ENCODE peak calls at places on chromosomes 16 and 17, in five cellular contexts. One of them, this sample, is unnamed.
A peak's percentile ranks its signal among the peaks of the same experiment; 100 is the strongest.

GRCh38 chr17:63613663-63614062 is 8.6 kb upstream of the MAP3K3 start:
- DNase-seq in activated CD4-positive, alpha-beta T cell treated with anti-CD3 and anti-CD28 coated beads, Interleukin-2, amount 50 U/mL, for 1 hour: no peak
- DNase-seq in activated naive CD4-positive, alpha-beta T cell treated with Interleukin-2 at 50 U/mL for 16 hours: no peak
- DNase-seq in B cell: no peak
- DNase-seq in Kasumi-1: no peak
- DNase-seq in this sample: no peak

GRCh38 chr16:78396673-78397072 is 297.2 kb downstream of the WWOX start:
- DNase-seq in Kasumi-1: no peak
- DNase-seq in activated CD4-positive, alpha-beta T cell treated with anti-CD3 and anti-CD28 coated beads, Interleukin-2, amount 50 U/mL, for 1 hour: no peak
- DNase-seq in B cell: no peak
- DNase-seq in activated naive CD4-positive, alpha-beta T cell treated with Interleukin-2 at 50 U/mL for 16 hours: no peak
- DNase-seq in this sample: no peak

GRCh38 chr17:4161560-4162221 is 18.7 kb downstream of the CYB5D2 start:
- DNase-seq in activated naive CD4-positive, alpha-beta T cell treated with Interleukin-2 at 50 U/mL for 16 hours: no peak
- DNase-seq in Kasumi-1: peak; percentile 29
- DNase-seq in B cell: no peak
- DNase-seq in activated CD4-positive, alpha-beta T cell treated with anti-CD3 and anti-CD28 coated beads, Interleukin-2, amount 50 U/mL, for 1 hour: no peak
- DNase-seq in this sample: peak; percentile 4

GRCh38 chr17:72726936-72727335 is 365.6 kb downstream of the SLC39A11 start:
- DNase-seq in B cell: peak; percentile 45
- DNase-seq in activated CD4-positive, alpha-beta T cell treated with anti-CD3 and anti-CD28 coated beads, Interleukin-2, amount 50 U/mL, for 1 hour: peak; percentile 26
- DNase-seq in activated naive CD4-positive, alpha-beta T cell treated with Interleukin-2 at 50 U/mL for 16 hours: peak; percentile 29
- DNase-seq in Kasumi-1: peak; percentile 80
- DNase-seq in this sample: no peak

GRCh38 chr16:19344224-19344801 is 58.8 kb downstream of the CLEC19A start:
- DNase-seq in Kasumi-1: no peak
- DNase-seq in activated naive CD4-positive, alpha-beta T cell treated with Interleukin-2 at 50 U/mL for 16 hours: no peak
- DNase-seq in activated CD4-positive, alpha-beta T cell treated with anti-CD3 and anti-CD28 coated beads, Interleukin-2, amount 50 U/mL, for 1 hour: no peak
- DNase-seq in B cell: no peak
- DNase-seq in this sample: no peak

GRCh38 chr17:49694847-49695697 is 12.7 kb downstream of the SLC35B1 start:
- DNase-seq in activated CD4-positive, alpha-beta T cell treated with anti-CD3 and anti-CD28 coated beads, Interleukin-2, amount 50 U/mL, for 1 hour: peak; percentile 73
- DNase-seq in Kasumi-1: peak; percentile 82
- DNase-seq in activated naive CD4-positive, alpha-beta T cell treated with Interleukin-2 at 50 U/mL for 16 hours: peak; percentile 78
- DNase-seq in B cell: peak; percentile 76
- DNase-seq in this sample: peak; percentile 70

GRCh38 chr17:82740906-82741759 is 5.7 kb downstream of the FN3K start:
- DNase-seq in Kasumi-1: no peak
- DNase-seq in B cell: no peak
- DNase-seq in activated CD4-positive, alpha-beta T cell treated with anti-CD3 and anti-CD28 coated beads, Interleukin-2, amount 50 U/mL, for 1 hour: no peak
- DNase-seq in activated naive CD4-positive, alpha-beta T cell treated with Interleukin-2 at 50 U/mL for 16 hours: no peak
- DNase-seq in this sample: no peak

GRCh38 chr17:46950997-46951621 is 27.9 kb downstream of the RPRML start:
- DNase-seq in activated naive CD4-positive, alpha-beta T cell treated with Interleukin-2 at 50 U/mL for 16 hours: no peak
- DNase-seq in activated CD4-positive, alpha-beta T cell treated with anti-CD3 and anti-CD28 coated beads, Interleukin-2, amount 50 U/mL, for 1 hour: no peak
- DNase-seq in B cell: no peak
- DNase-seq in Kasumi-1: no peak
- DNase-seq in this sample: no peak

GRCh38 chr17:30263552-30264333 is 28.0 kb downstream of the BLMH start:
- DNase-seq in activated CD4-positive, alpha-beta T cell treated with anti-CD3 and anti-CD28 coated beads, Interleukin-2, amount 50 U/mL, for 1 hour: no peak
- DNase-seq in B cell: no peak
- DNase-seq in Kasumi-1: no peak
- DNase-seq in activated naive CD4-positive, alpha-beta T cell treated with Interleukin-2 at 50 U/mL for 16 hours: no peak
- DNase-seq in this sample: no peak

GRCh38 chr16:73048292-73049050 is 543 bp upstream of the ZFHX3 start:
- DNase-seq in activated naive CD4-positive, alpha-beta T cell treated with Interleukin-2 at 50 U/mL for 16 hours: no peak
- DNase-seq in activated CD4-positive, alpha-beta T cell treated with anti-CD3 and anti-CD28 coated beads, Interleukin-2, amount 50 U/mL, for 1 hour: no peak
- DNase-seq in B cell: no peak
- DNase-seq in Kasumi-1: no peak
- DNase-seq in this sample: no peak

GRCh38 chr17:75566456-75567233 is 21.0 kb upstream of the MYO15B start:
- DNase-seq in Kasumi-1: no peak
- DNase-seq in activated naive CD4-positive, alpha-beta T cell treated with Interleukin-2 at 50 U/mL for 16 hours: no peak
- DNase-seq in activated CD4-positive, alpha-beta T cell treated with anti-CD3 and anti-CD28 coated beads, Interleukin-2, amount 50 U/mL, for 1 hour: no peak
- DNase-seq in B cell: peak; percentile 87
- DNase-seq in this sample: no peak

GRCh38 chr16:27917953-27918352 is 145.6 kb downstream of the GSG1L start:
- DNase-seq in activated naive CD4-positive, alpha-beta T cell treated with Interleukin-2 at 50 U/mL for 16 hours: no peak
- DNase-seq in Kasumi-1: no peak
- DNase-seq in activated CD4-positive, alpha-beta T cell treated with anti-CD3 and anti-CD28 coated beads, Interleukin-2, amount 50 U/mL, for 1 hour: no peak
- DNase-seq in B cell: no peak
- DNase-seq in this sample: no peak

GRCh38 chr16:71734511-71734910 is 10.0 kb upstream of the PHLPP2 start:
- DNase-seq in activated CD4-positive, alpha-beta T cell treated with anti-CD3 and anti-CD28 coated beads, Interleukin-2, amount 50 U/mL, for 1 hour: no peak
- DNase-seq in B cell: no peak
- DNase-seq in Kasumi-1: no peak
- DNase-seq in activated naive CD4-positive, alpha-beta T cell treated with Interleukin-2 at 50 U/mL for 16 hours: no peak
- DNase-seq in this sample: no peak

GRCh38 chr16:2979669-2980226 is 498 bp downstream of the PKMYT1 start:
- DNase-seq in activated naive CD4-positive, alpha-beta T cell treated with Interleukin-2 at 50 U/mL for 16 hours: no peak
- DNase-seq in activated CD4-positive, alpha-beta T cell treated with anti-CD3 and anti-CD28 coated beads, Interleukin-2, amount 50 U/mL, for 1 hour: no peak
- DNase-seq in B cell: no peak
- DNase-seq in Kasumi-1: no peak
- DNase-seq in this sample: no peak

GRCh38 chr17:79940381-79941087 is 95.1 kb downstream of the TBC1D16 start:
- DNase-seq in activated CD4-positive, alpha-beta T cell treated with anti-CD3 and anti-CD28 coated beads, Interleukin-2, amount 50 U/mL, for 1 hour: no peak
- DNase-seq in Kasumi-1: no peak
- DNase-seq in B cell: no peak
- DNase-seq in activated naive CD4-positive, alpha-beta T cell treated with Interleukin-2 at 50 U/mL for 16 hours: no peak
- DNase-seq in this sample: no peak

GRCh38 chr16:13244770-13245169 is 343.4 kb downstream of the SHISA9 start:
- DNase-seq in Kasumi-1: no peak
- DNase-seq in activated naive CD4-positive, alpha-beta T cell treated with Interleukin-2 at 50 U/mL for 16 hours: no peak
- DNase-seq in B cell: no peak
- DNase-seq in activated CD4-positive, alpha-beta T cell treated with anti-CD3 and anti-CD28 coated beads, Interleukin-2, amount 50 U/mL, for 1 hour: no peak
- DNase-seq in this sample: no peak

GRCh38 chr17:78144146-78144719 is 2.0 kb upstream of the C17orf99 start:
- DNase-seq in Kasumi-1: peak; percentile 97
- DNase-seq in B cell: no peak
- DNase-seq in activated naive CD4-positive, alpha-beta T cell treated with Interleukin-2 at 50 U/mL for 16 hours: no peak
- DNase-seq in activated CD4-positive, alpha-beta T cell treated with anti-CD3 and anti-CD28 coated beads, Interleukin-2, amount 50 U/mL, for 1 hour: no peak
- DNase-seq in this sample: peak; percentile 98

GRCh38 chr17:50059759-50060273 is 3.9 kb downstream of the ITGA3 start:
- DNase-seq in B cell: no peak
- DNase-seq in activated CD4-positive, alpha-beta T cell treated with anti-CD3 and anti-CD28 coated beads, Interleukin-2, amount 50 U/mL, for 1 hour: no peak
- DNase-seq in activated naive CD4-positive, alpha-beta T cell treated with Interleukin-2 at 50 U/mL for 16 hours: no peak
- DNase-seq in Kasumi-1: no peak
- DNase-seq in this sample: no peak

GRCh38 chr17:14321476-14321949 is 20.6 kb downstream of the HS3ST3B1 start:
- DNase-seq in activated CD4-positive, alpha-beta T cell treated with anti-CD3 and anti-CD28 coated beads, Interleukin-2, amount 50 U/mL, for 1 hour: no peak
- DNase-seq in activated naive CD4-positive, alpha-beta T cell treated with Interleukin-2 at 50 U/mL for 16 hours: no peak
- DNase-seq in B cell: no peak
- DNase-seq in Kasumi-1: no peak
- DNase-seq in this sample: no peak

This sample was measured in AML-193.